ENCODE peak calls at places on chromosomes 3 and 15, in nine cellular contexts. F is SJSA1; C is brain microvascular endothelial cell; J is effector CD8-positive, alpha-beta T cell; T is stimulated activated CD4-positive, alpha-beta T cell treated with anti-CD3 and anti-CD28 coated beads, Interleukin-2, amount 100 ng/mL, for 48 hours; N is GM12865; Z is LoVo; U is GM04504; K is hypothalamus. D is an unnamed sample.

GRCh38 chr3:46875560-46875959 is 2.0 kb upstream of the PTH1R start:
- DNase-seq in J (no peak), Z (no peak), U (no peak), C (no peak), T (no peak), K (no peak), N (no peak), F (no peak), D (no peak)

GRCh38 chr3:182713743-182714517 is 79.4 kb upstream of the ATP11B start:
- DNase-seq in N (peak), K (no peak), T (no peak), C (peak), U (peak), J (no peak), F (no peak), Z (peak), D (peak)

GRCh38 chr3:175932586-175932985 is 1073.5 kb downstream of the NAALADL2 start:
- DNase-seq in N (no peak), U (no peak), F (no peak), T (no peak), K (no peak), J (no peak), Z (no peak), C (peak), D (no peak)

GRCh38 chr3:14204605-14205284 is 26.1 kb downstream of the LSM3 start:
- DNase-seq in Z (no peak), C (peak), F (no peak), K (no peak), J (no peak), T (no peak), N (no peak), U (no peak), D (no peak)

GRCh38 chr3:125519678-125520562 is at the start of gene SNX4:
- DNase-seq in U (peak), F (peak), T (peak), Z (peak), J (peak), C (peak), N (peak), K (peak), D (peak)

GRCh38 chr3:138775254-138775595 is 59.5 kb downstream of the PIK3CB start:
- DNase-seq in C (no peak), T (no peak), F (no peak), J (no peak), N (no peak), U (no peak), K (no peak), Z (no peak), D (no peak)

GRCh38 chr3:18847583-18848197 is 300.6 kb upstream of the KCNH8 start:
- DNase-seq in C (no peak), N (peak), T (no peak), K (no peak), Z (peak), J (no peak), U (no peak), F (no peak), D (no peak)

GRCh38 chr15:55343168-55343567 is 24.1 kb downstream of the PIGB start:
- DNase-seq in F (no peak), U (peak), J (no peak), C (no peak), K (no peak), T (no peak), Z (no peak), N (no peak), D (no peak)

GRCh38 chr15:47844437-47844836 is 127.1 kb downstream of the SEMA6D start:
- DNase-seq in T (no peak), C (no peak), N (no peak), J (no peak), Z (no peak), U (no peak), K (no peak), F (no peak), D (no peak)

GRCh38 chr15:70258369-70259029 is 160.8 kb upstream of the TLE3 start:
- DNase-seq in Z (no peak), J (peak), F (no peak), U (no peak), C (no peak), N (peak), K (peak), T (peak), D (no peak)

GRCh38 chr15:72222433-72222832 is 8.6 kb downstream of the PKM start:
- DNase-seq in Z (peak), K (peak), J (no peak), T (no peak), N (no peak), C (no peak), U (no peak), F (no peak), D (no peak)

GRCh38 chr3:58350627-58351013 is 17.9 kb downstream of the PXK start:
- DNase-seq in C (peak), F (no peak), J (no peak), K (no peak), N (peak), T (no peak), Z (no peak), U (no peak), D (no peak)

GRCh38 chr3:8658326-8659212 is 14.0 kb upstream of the SSUH2 start:
- DNase-seq in C (peak), K (no peak), U (no peak), J (no peak), Z (peak), T (no peak), F (peak), N (peak), D (peak)

GRCh38 chr3:65833761-65834505 is 204.8 kb downstream of the MAGI1 start:
- DNase-seq in T (no peak), J (no peak), F (no peak), U (peak), K (no peak), N (peak), Z (no peak), C (peak), D (peak)

GRCh38 chr3:27686642-27687041 is 35.5 kb downstream of the EOMES start:
- DNase-seq in J (no peak), Z (no peak), T (no peak), C (peak), K (no peak), U (peak), F (no peak), N (no peak), D (peak)

GRCh38 chr3:72306800-72307341 is 521.9 kb upstream of the PROK2 start:
- DNase-seq in K (no peak), C (no peak), Z (no peak), J (no peak), F (no peak), N (no peak), U (no peak), T (no peak), D (no peak)

GRCh38 chr15:55993804-55994539 is 560 bp upstream of the NEDD4 start:
- DNase-seq in K (peak), J (no peak), Z (no peak), C (peak), N (no peak), U (no peak), F (peak), T (no peak), D (no peak)

GRCh38 chr3:52062499-52062898 is 6.1 kb upstream of the DUSP7 start:
- DNase-seq in T (no peak), C (peak), J (no peak), U (peak), N (peak), Z (peak), K (no peak), F (peak), D (no peak)

GRCh38 chr3:52439426-52440248 is 5.3 kb downstream of the SEMA3G start:
- DNase-seq in U (no peak), K (no peak), Z (no peak), C (no peak), J (no peak), T (no peak), F (no peak), N (no peak), D (no peak)

GRCh38 chr15:43776101-43776717 is 557 bp downstream of the ELL3 start:
- DNase-seq in U (no peak), C (no peak), J (no peak), K (no peak), Z (peak), T (peak), N (peak), F (no peak), D (no peak)